ENCODE peak calls at places on chromosomes 5 and 9, in ten cellular contexts. Y is SK-MEL-5; J is activated CD8-positive, alpha-beta memory T cell treated with anti-CD3 and anti-CD28 coated beads for 4 hours; C is fibroblast of pulmonary artery; S is psoas muscle; B is NCI-H1436; W is CD4-positive, alpha-beta T cell; U is iPS DF 19.7; I is colonic mucosa; Z is RWPE1. P is an unnamed sample.

GRCh38 chr5:139120521-139120920 is 77.6 kb downstream of the SIL1 start:
- DNase-seq in S (no peak), J (no peak), Y (no peak), W (no peak), U (no peak), C (no peak), B (no peak), I (no peak), Z (no peak), P (no peak)

GRCh38 chr5:45385321-45386058 is 310.7 kb downstream of the HCN1 start:
- DNase-seq in J (no peak), B (no peak), U (no peak), S (peak), I (no peak), W (no peak), Y (peak), C (peak), Z (peak), P (no peak)

GRCh38 chr9:129456549-129457324 is 164.2 kb downstream of the C9orf50 start:
- DNase-seq in Y (no peak), B (no peak), J (no peak), W (no peak), Z (no peak), U (no peak), C (no peak), I (no peak), S (no peak), P (no peak)

GRCh38 chr9:91572044-91572443 is 148.4 kb upstream of the NFIL3 start:
- DNase-seq in B (no peak), S (no peak), Y (no peak), I (no peak), U (no peak), J (no peak), C (peak), W (no peak), Z (peak), P (no peak)

GRCh38 chr9:72478993-72479392 is 42.4 kb upstream of the TMC1 start:
- DNase-seq in J (no peak), C (peak), W (no peak), U (no peak), B (no peak), S (no peak), Y (no peak), Z (no peak), I (no peak), P (no peak)

GRCh38 chr5:17267099-17267498 is 49.7 kb downstream of the BASP1 start:
- DNase-seq in W (no peak), I (no peak), S (no peak), B (no peak), U (no peak), Y (no peak), J (no peak), Z (no peak), C (no peak), P (no peak)

GRCh38 chr5:143501176-143501840 is 97.8 kb upstream of the NR3C1 start:
- DNase-seq in I (no peak), U (no peak), S (peak), W (no peak), Z (no peak), C (no peak), B (no peak), J (no peak), Y (no peak), P (no peak)

GRCh38 chr5:36685631-36686147 is 79.3 kb downstream of the SLC1A3 start:
- DNase-seq in W (no peak), Y (no peak), U (no peak), S (no peak), J (no peak), C (peak), I (no peak), Z (no peak), B (no peak), P (no peak)

GRCh38 chr9:22457448-22457847 is 10.8 kb downstream of the DMRTA1 start:
- DNase-seq in J (no peak), C (no peak), W (no peak), I (no peak), Z (no peak), Y (no peak), S (no peak), B (no peak), U (no peak), P (no peak)

GRCh38 chr5:67154518-67155206 is 41.9 kb downstream of the CD180 start:
- DNase-seq in U (no peak), B (no peak), C (no peak), Y (no peak), I (no peak), J (no peak), Z (no peak), S (peak), W (no peak), P (no peak)

GRCh38 chr9:6687180-6687579 is 41.7 kb upstream of the GLDC start:
- DNase-seq in U (no peak), S (no peak), C (no peak), I (no peak), W (no peak), J (no peak), B (no peak), Z (no peak), Y (no peak), P (no peak)

GRCh38 chr5:154513669-154514084 is 35.6 kb upstream of the HAND1 start:
- DNase-seq in Y (peak), B (no peak), C (no peak), W (no peak), S (no peak), I (no peak), Z (no peak), J (no peak), U (no peak), P (no peak)

GRCh38 chr5:145118109-145118508 is 717.0 kb downstream of the PRELID2 start:
- DNase-seq in S (no peak), W (no peak), Y (no peak), U (no peak), I (no peak), B (no peak), C (no peak), J (no peak), Z (no peak), P (no peak)

GRCh38 chr5:172035039-172035438 is 28.6 kb upstream of the FBXW11 start:
- DNase-seq in C (no peak), J (no peak), Z (peak), W (no peak), U (no peak), I (no peak), S (no peak), Y (no peak), B (no peak), P (no peak)

GRCh38 chr5:153618857-153619256 is 128.4 kb downstream of the GRIA1 start:
- DNase-seq in Y (no peak), B (no peak), C (peak), J (no peak), Z (no peak), I (no peak), U (no peak), S (no peak), W (no peak), P (no peak)

GRCh38 chr5:139795074-139796001 is at the start of gene PSD2:
- DNase-seq in B (peak), J (no peak), S (peak), C (no peak), Y (no peak), W (no peak), U (no peak), Z (peak), I (no peak), P (no peak)

GRCh38 chr9:68970150-68970549 is 43.8 kb downstream of the PRKACG start:
- DNase-seq in W (no peak), J (no peak), U (no peak), I (peak), Y (no peak), Z (no peak), S (no peak), C (no peak), B (peak), P (no peak)

GRCh38 chr5:3101561-3101960 is 350.1 kb upstream of the IRX2 start:
- DNase-seq in I (no peak), B (no peak), W (no peak), U (no peak), C (no peak), S (no peak), Y (no peak), J (no peak), Z (no peak), P (no peak)

GRCh38 chr5:147805030-147805454 is 22.5 kb upstream of the JAKMIP2 start:
- DNase-seq in I (no peak), B (peak), C (no peak), J (peak), U (no peak), S (peak), Y (no peak), Z (no peak), W (no peak), P (no peak)

GRCh38 chr5:177432143-177432904 is 5.8 kb downstream of the GRK6 start:
- DNase-seq in U (no peak), S (peak), I (no peak), Z (no peak), Y (no peak), B (no peak), W (no peak), C (no peak), J (no peak), P (no peak)

GRCh38 chr9:136095495-136096058 is 488 bp upstream of the NACC2 start:
- DNase-seq in Z (peak), I (peak), Y (no peak), B (no peak), S (no peak), U (no peak), C (peak), J (no peak), W (no peak), P (no peak)

GRCh38 chr9:19486803-19487202 is 78.0 kb downstream of the ACER2 start:
- DNase-seq in Y (no peak), Z (no peak), B (no peak), W (no peak), J (no peak), I (no peak), C (no peak), U (no peak), S (no peak), P (no peak)

GRCh38 chr9:35481347-35481975 is 8.4 kb upstream of the RUSC2 start:
- DNase-seq in W (no peak), J (no peak), C (peak), B (peak), U (no peak), I (peak), Y (peak), S (no peak), Z (peak), P (no peak)

GRCh38 chr5:107092695-107093094 is 578.0 kb downstream of the EFNA5 start:
- DNase-seq in J (no peak), W (no peak), S (no peak), U (no peak), C (peak), Z (peak), I (no peak), Y (no peak), B (no peak), P (no peak)

GRCh38 chr9:85516976-85517637 is 224.6 kb downstream of the AGTPBP1 start:
- DNase-seq in Z (peak), I (no peak), Y (no peak), J (no peak), U (no peak), C (no peak), W (no peak), B (no peak), S (no peak), P (no peak)

GRCh38 chr5:616342-617039 is 4.4 kb downstream of the CEP72 start:
- DNase-seq in Z (no peak), S (peak), W (no peak), Y (peak), J (no peak), B (no peak), I (no peak), U (no peak), C (peak), P (no peak)

GRCh38 chr5:10702040-10702629 is 58.9 kb downstream of the DAP start:
- DNase-seq in C (peak), S (no peak), Y (no peak), J (no peak), Z (peak), B (no peak), U (no peak), I (no peak), W (no peak), P (no peak)

GRCh38 chr5:90875456-90875855 is 316.9 kb downstream of the ADGRV1 start:
- DNase-seq in S (no peak), U (no peak), J (no peak), W (no peak), Y (no peak), C (no peak), Z (no peak), I (no peak), B (no peak), P (no peak)

GRCh38 chr5:33641722-33642505 is 201.1 kb downstream of the TARS1 start:
- DNase-seq in U (no peak), Z (no peak), W (no peak), J (no peak), S (no peak), Y (no peak), B (no peak), C (peak), I (no peak), P (no peak)

P was measured in activated CD4-positive, CD25-positive, alpha-beta regulatory T cell.